ENCODE peak calls at places on chromosomes 13 and 19, in nine cellular contexts. H is left ventricle myocardium inferior, B is body of pancreas, I is brain microvascular endothelial cell, L is fibroblast of mammary gland, G is fibroblast of pulmonary artery, U is RWPE2, V is psoas muscle, W is GM06990. T is an unnamed sample.

GRCh38 chr19:19741184-19741583 is 8.3 kb upstream of the ZNF14 start:
- DNase-seq in H (no peak), B (no peak), I (no peak), L (no peak), G (no peak), U (no peak), V (no peak), W (no peak), T (no peak)

GRCh38 chr13:85247780-85248179 is 551.4 kb downstream of the SLITRK6 start:
- DNase-seq in H (no peak), B (no peak), I (no peak), L (no peak), G (no peak), U (no peak), V (no peak), W (no peak), T (no peak)

GRCh38 chr13:33721719-33722118 is 96.2 kb upstream of the RFC3 start:
- DNase-seq in H (no peak), B (no peak), I (peak), L (peak), G (peak), U (no peak), V (no peak), W (no peak), T (peak)

GRCh38 chr13:38391341-38391740 is 41.7 kb downstream of the UFM1 start:
- DNase-seq in H (no peak), B (no peak), I (no peak), L (no peak), G (no peak), U (no peak), V (no peak), W (no peak), T (no peak)

GRCh38 chr19:50743537-50743936 is 20.4 kb downstream of the CLEC11A start:
- DNase-seq in H (no peak), B (no peak), I (no peak), L (no peak), G (no peak), U (no peak), V (no peak), W (no peak), T (no peak)

GRCh38 chr19:2702170-2703076 is at the start of gene GNG7:
- DNase-seq in H (peak), B (peak), I (peak), L (peak), G (peak), U (peak), V (peak), W (peak), T (peak)

GRCh38 chr19:13150919-13151604 is 851 bp downstream of the IER2 start:
- DNase-seq in H (peak), B (peak), I (peak), L (no peak), G (no peak), U (no peak), V (no peak), W (peak), T (no peak)

GRCh38 chr19:7067716-7068115 is 1.8 kb upstream of the ZNF557 start:
- DNase-seq in H (no peak), B (no peak), I (no peak), L (no peak), G (no peak), U (no peak), V (no peak), W (no peak), T (no peak)

GRCh38 chr13:51041126-51041525 is 69.9 kb downstream of the C13orf42 start:
- DNase-seq in H (no peak), B (no peak), I (no peak), L (no peak), G (no peak), U (no peak), V (no peak), W (no peak), T (no peak)

GRCh38 chr13:110390572-110390971 is 83.5 kb downstream of the COL4A2 start:
- DNase-seq in H (no peak), B (no peak), I (peak), L (peak), G (peak), U (no peak), V (no peak), W (no peak), T (peak)

GRCh38 chr19:36152061-36152885 is at the start of gene COX7A1:
- DNase-seq in H (peak), B (peak), I (peak), L (peak), G (peak), U (no peak), V (peak), W (no peak), T (peak)

GRCh38 chr13:110521946-110522345 is 39.6 kb downstream of the RAB20 start:
- DNase-seq in H (no peak), B (no peak), I (no peak), L (peak), G (no peak), U (no peak), V (no peak), W (no peak), T (no peak)

GRCh38 chr13:61109741-61110140 is 305.9 kb downstream of the PCDH20 start:
- DNase-seq in H (no peak), B (no peak), I (no peak), L (no peak), G (no peak), U (no peak), V (no peak), W (no peak), T (no peak)

GRCh38 chr13:32969516-32969941 is 46.7 kb upstream of the KL start:
- DNase-seq in H (no peak), B (no peak), I (peak), L (peak), G (peak), U (no peak), V (no peak), W (no peak), T (peak)

GRCh38 chr13:33445024-33445423 is 159.5 kb upstream of the STARD13 start:
- DNase-seq in H (no peak), B (no peak), I (no peak), L (no peak), G (no peak), U (no peak), V (no peak), W (no peak), T (no peak)

GRCh38 chr19:656751-657559 is 6.1 kb downstream of the RNF126 start:
- DNase-seq in H (no peak), B (no peak), I (no peak), L (no peak), G (no peak), U (no peak), V (no peak), W (no peak), T (no peak)

GRCh38 chr13:44843403-44843802 is 145.9 kb downstream of the NUFIP1 start:
- DNase-seq in H (no peak), B (no peak), I (peak), L (peak), G (peak), U (no peak), V (no peak), W (no peak), T (peak)

GRCh38 chr19:13396256-13397080 is 109.8 kb downstream of the CACNA1A start:
- DNase-seq in H (peak), B (peak), I (peak), L (peak), G (peak), U (no peak), V (peak), W (no peak), T (peak)

GRCh38 chr19:28456264-28456663 is 756.7 kb downstream of the UQCRFS1 start:
- DNase-seq in H (no peak), B (no peak), I (no peak), L (no peak), G (no peak), U (no peak), V (no peak), W (no peak), T (no peak)

GRCh38 chr13:50015263-50015662 is at the start of gene KCNRG:
- DNase-seq in H (no peak), B (no peak), I (no peak), L (peak), G (peak), U (no peak), V (no peak), W (no peak), T (peak)

GRCh38 chr13:83327091-83327490 is 555.2 kb downstream of the SLITRK1 start:
- DNase-seq in H (no peak), B (no peak), I (no peak), L (no peak), G (no peak), U (no peak), V (no peak), W (no peak), T (no peak)

GRCh38 chr19:7705387-7706187 is 3.7 kb upstream of the FCER2 start:
- DNase-seq in H (peak), B (no peak), I (no peak), L (no peak), G (no peak), U (no peak), V (no peak), W (peak), T (no peak)

GRCh38 chr13:27005976-27006518 is 165.6 kb downstream of the USP12 start:
- DNase-seq in H (no peak), B (no peak), I (no peak), L (no peak), G (no peak), U (no peak), V (no peak), W (no peak), T (no peak)

GRCh38 chr19:7778081-7778480 is 15.0 kb downstream of the CLEC4M start:
- DNase-seq in H (no peak), B (no peak), I (no peak), L (no peak), G (no peak), U (no peak), V (no peak), W (no peak), T (no peak)

GRCh38 chr13:41389580-41389979 is 67.8 kb upstream of the RGCC start:
- DNase-seq in H (no peak), B (no peak), I (no peak), L (no peak), G (peak), U (no peak), V (no peak), W (no peak), T (no peak)

GRCh38 chr13:62626771-62627170 is 1211.1 kb upstream of the PCDH20 start:
- DNase-seq in H (no peak), B (no peak), I (no peak), L (no peak), G (no peak), U (no peak), V (no peak), W (no peak), T (no peak)
- TF ChIP-seq CTCF in H (no peak), B (no peak), I (peak), L (peak), G (no peak), U (peak), V (no peak), W (peak), T (no peak)

GRCh38 chr13:21744149-21744548 is 73.3 kb downstream of the FGF9 start:
- DNase-seq in H (no peak), B (no peak), I (no peak), L (no peak), G (no peak), U (no peak), V (no peak), W (no peak), T (no peak)
- H3K4me3 ChIP-seq in H (no peak), B (no peak), I (no peak), L (no peak), G (no peak), U (no peak), V (no peak), W (no peak), T (no peak)

GRCh38 chr19:38228005-38228377 is 4.0 kb upstream of the DPF1 start:
- DNase-seq in H (no peak), B (no peak), I (no peak), L (no peak), G (no peak), U (no peak), V (no peak), W (no peak), T (no peak)
- TF ChIP-seq CTCF in H (no peak), B (no peak), I (no peak), L (no peak), G (no peak), U (no peak), V (no peak), W (no peak), T (no peak)

GRCh38 chr19:4542896-4543351 is 3.1 kb upstream of the LRG1 start:
- DNase-seq in H (no peak), B (no peak), I (no peak), L (peak), G (no peak), U (no peak), V (no peak), W (no peak), T (no peak)

GRCh38 chr19:4543444-4543843 is 3.6 kb upstream of the LRG1 start:
- DNase-seq in H (no peak), B (no peak), I (no peak), L (no peak), G (no peak), U (no peak), V (no peak), W (no peak), T (no peak)

GRCh38 chr19:4547303-4548237 is 7.7 kb upstream of the LRG1 start:
- DNase-seq in H (no peak), B (peak), I (no peak), L (no peak), G (peak), U (no peak), V (no peak), W (no peak), T (peak)

GRCh38 chr19:4541114-4541805 is 1.4 kb upstream of the LRG1 start:
- DNase-seq in H (no peak), B (no peak), I (no peak), L (no peak), G (no peak), U (no peak), V (no peak), W (no peak), T (no peak)

GRCh38 chr19:4543856-4544647 is 4.2 kb upstream of the LRG1 start:
- DNase-seq in H (no peak), B (no peak), I (no peak), L (no peak), G (no peak), U (no peak), V (no peak), W (no peak), T (no peak)
- H3K4me3 ChIP-seq in H (no peak), B (no peak), I (no peak), L (no peak), G (no peak), U (no peak), V (no peak), W (no peak), T (no peak)

DNA sequence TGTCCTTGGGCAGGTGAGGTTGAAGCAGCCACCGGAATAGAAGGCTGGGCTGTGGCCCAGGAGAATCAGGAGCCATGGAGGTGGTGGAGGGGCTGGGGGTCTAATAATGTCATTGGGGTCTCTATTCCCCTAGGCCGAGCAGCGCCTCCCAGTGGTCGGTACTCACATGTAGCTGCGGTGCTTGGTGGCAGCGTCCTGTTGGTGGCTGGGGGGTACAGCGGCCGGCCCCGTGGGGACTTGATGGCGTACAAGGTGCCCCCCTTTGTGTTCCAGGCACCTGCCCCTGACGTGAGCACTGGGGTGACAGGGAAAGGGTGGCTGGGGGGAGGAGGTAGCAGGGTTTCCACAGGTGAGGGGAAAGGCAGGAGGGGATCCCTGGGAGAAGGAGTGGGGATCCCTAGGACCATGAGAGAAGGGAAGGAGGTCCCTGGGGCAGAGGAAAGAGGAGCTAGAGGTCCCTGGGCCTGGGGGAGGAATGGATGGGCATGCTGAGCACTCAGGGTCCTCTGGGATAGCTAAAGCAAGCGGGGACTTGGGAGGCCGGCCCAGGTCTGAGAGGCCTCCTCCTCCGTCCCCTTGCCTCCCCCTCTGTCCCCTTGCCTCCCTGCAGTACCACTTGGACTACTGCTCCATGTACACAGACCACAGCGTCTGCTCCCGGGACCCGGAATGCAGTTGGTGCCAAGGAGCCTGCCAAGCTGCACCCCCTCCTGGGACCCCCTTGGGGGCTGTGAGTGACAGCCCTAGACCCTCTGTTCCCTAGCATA is 18.1 kb downstream of the MEGF8 start:
- DNase-seq in H (no peak), B (no peak), I (no peak), L (no peak), G (no peak), U (no peak), V (no peak), W (no peak), T (no peak)
- TF ChIP-seq CTCF in H (no peak), B (no peak), I (peak), L (peak), G (peak), U (no peak), V (no peak), W (peak), T (no peak)

DNA sequence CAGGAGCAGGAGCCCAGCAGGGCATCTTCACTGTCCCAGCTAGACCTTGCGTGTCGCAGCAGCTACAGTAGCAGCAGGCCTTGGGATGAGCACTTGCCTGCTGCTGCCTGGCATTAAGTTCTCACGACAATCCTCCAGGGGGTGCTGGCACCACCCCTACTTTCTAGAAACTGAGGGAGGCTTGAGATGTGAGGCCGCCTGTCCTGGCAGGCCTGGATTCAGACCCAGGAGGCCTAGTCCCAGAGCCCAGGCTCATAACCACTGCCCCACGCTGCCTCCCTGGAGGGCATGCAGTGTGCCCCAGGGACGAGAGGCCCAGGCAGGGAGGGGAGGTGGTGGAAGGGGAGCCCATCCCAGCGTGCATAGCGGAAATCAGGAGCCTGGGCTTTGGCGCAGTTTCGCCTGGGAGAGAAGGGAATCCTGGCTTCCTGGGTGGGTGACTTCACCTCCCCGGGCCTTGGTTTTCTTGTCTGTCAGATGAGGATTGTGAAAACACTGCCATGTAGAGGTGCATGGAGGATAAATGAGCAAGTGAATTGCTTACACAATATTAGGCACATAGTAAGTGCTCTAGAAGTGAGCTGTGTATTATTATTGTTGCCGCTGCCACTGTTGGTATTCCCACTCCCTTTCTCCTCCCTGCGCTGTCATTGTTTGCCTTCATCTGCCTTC is 26.1 kb downstream of the PPP5C start:
- DNase-seq in H (no peak), B (peak), I (peak), L (peak), G (peak), U (peak), V (no peak), W (no peak), T (peak)
- H3K4me3 ChIP-seq in H (no peak), B (no peak), I (no peak), L (no peak), G (no peak), U (no peak), V (no peak), W (no peak), T (no peak)